ENCODE peak calls at places on chromosomes 6 and 20, in eight cellular contexts. One of them, this sample, is unnamed.

GRCh38 chr6:20778917-20779316 is 244.7 kb downstream of the CDKAL1 start:
- DNase-seq in left lung: no peak
- DNase-seq in NCI-H2171 treated with DMSO at 0.1 percent for 48 hours: no peak
- DNase-seq in AG09309: no peak
- DNase-seq in NCI-H2029 treated with DMSO at 0.1 percent for 48 hours: no peak
- DNase-seq in SHP77: no peak
- DNase-seq in activated T-cell treated with anti-CD3 and anti-CD28 coated beads for 1 hour: no peak
- DNase-seq in WTC11: no peak
- DNase-seq in this sample: no peak

GRCh38 chr6:149211046-149211571 is 106.4 kb upstream of the TAB2 start:
- DNase-seq in NCI-H2171 treated with DMSO at 0.1 percent for 48 hours: no peak
- DNase-seq in AG09309: no peak
- DNase-seq in NCI-H2029 treated with DMSO at 0.1 percent for 48 hours: no peak
- DNase-seq in activated T-cell treated with anti-CD3 and anti-CD28 coated beads for 1 hour: no peak
- DNase-seq in WTC11: no peak
- DNase-seq in left lung: no peak
- DNase-seq in SHP77: no peak
- DNase-seq in this sample: no peak

GRCh38 chr20:46894579-46894958 is at the start of gene EYA2:
- DNase-seq in NCI-H2029 treated with DMSO at 0.1 percent for 48 hours: no peak
- DNase-seq in left lung: no peak
- DNase-seq in WTC11: peak
- DNase-seq in SHP77: peak
- DNase-seq in activated T-cell treated with anti-CD3 and anti-CD28 coated beads for 1 hour: no peak
- DNase-seq in NCI-H2171 treated with DMSO at 0.1 percent for 48 hours: peak
- DNase-seq in AG09309: no peak
- DNase-seq in this sample: no peak

GRCh38 chr20:56268536-56268935 is 20.0 kb downstream of the MC3R start:
- DNase-seq in left lung: no peak
- DNase-seq in activated T-cell treated with anti-CD3 and anti-CD28 coated beads for 1 hour: no peak
- DNase-seq in AG09309: no peak
- DNase-seq in NCI-H2029 treated with DMSO at 0.1 percent for 48 hours: no peak
- DNase-seq in SHP77: no peak
- DNase-seq in WTC11: no peak
- DNase-seq in NCI-H2171 treated with DMSO at 0.1 percent for 48 hours: no peak
- DNase-seq in this sample: no peak

GRCh38 chr6:13517116-13517515 is 29.7 kb upstream of the GFOD1 start:
- DNase-seq in activated T-cell treated with anti-CD3 and anti-CD28 coated beads for 1 hour: no peak
- DNase-seq in AG09309: no peak
- DNase-seq in left lung: no peak
- DNase-seq in NCI-H2171 treated with DMSO at 0.1 percent for 48 hours: no peak
- DNase-seq in NCI-H2029 treated with DMSO at 0.1 percent for 48 hours: no peak
- DNase-seq in SHP77: no peak
- DNase-seq in WTC11: no peak
- DNase-seq in this sample: no peak

GRCh38 chr6:6665505-6665904 is 77.0 kb downstream of the LY86 start:
- DNase-seq in WTC11: no peak
- DNase-seq in left lung: no peak
- DNase-seq in activated T-cell treated with anti-CD3 and anti-CD28 coated beads for 1 hour: no peak
- DNase-seq in NCI-H2171 treated with DMSO at 0.1 percent for 48 hours: peak
- DNase-seq in AG09309: no peak
- DNase-seq in SHP77: no peak
- DNase-seq in NCI-H2029 treated with DMSO at 0.1 percent for 48 hours: no peak
- DNase-seq in this sample: no peak

GRCh38 chr6:25354078-25354940 is 75.1 kb downstream of the CARMIL1 start:
- DNase-seq in AG09309: peak
- DNase-seq in NCI-H2171 treated with DMSO at 0.1 percent for 48 hours: no peak
- DNase-seq in NCI-H2029 treated with DMSO at 0.1 percent for 48 hours: no peak
- DNase-seq in SHP77: no peak
- DNase-seq in WTC11: no peak
- DNase-seq in left lung: no peak
- DNase-seq in activated T-cell treated with anti-CD3 and anti-CD28 coated beads for 1 hour: no peak
- DNase-seq in this sample: no peak

GRCh38 chr6:24257282-24257681 is 100.6 kb downstream of the DCDC2 start:
- DNase-seq in NCI-H2171 treated with DMSO at 0.1 percent for 48 hours: peak
- DNase-seq in WTC11: no peak
- DNase-seq in NCI-H2029 treated with DMSO at 0.1 percent for 48 hours: peak
- DNase-seq in left lung: no peak
- DNase-seq in activated T-cell treated with anti-CD3 and anti-CD28 coated beads for 1 hour: no peak
- DNase-seq in AG09309: no peak
- DNase-seq in SHP77: no peak
- DNase-seq in this sample: no peak

GRCh38 chr6:33124525-33124901 is 48.7 kb downstream of the HLA-DPB1 start:
- DNase-seq in left lung: no peak
- DNase-seq in SHP77: no peak
- DNase-seq in activated T-cell treated with anti-CD3 and anti-CD28 coated beads for 1 hour: no peak
- DNase-seq in AG09309: no peak
- DNase-seq in WTC11: peak
- DNase-seq in NCI-H2171 treated with DMSO at 0.1 percent for 48 hours: peak
- DNase-seq in NCI-H2029 treated with DMSO at 0.1 percent for 48 hours: no peak
- DNase-seq in this sample: no peak

GRCh38 chr6:168706471-168707177 is 265.6 kb downstream of the SMOC2 start:
- DNase-seq in WTC11: no peak
- DNase-seq in NCI-H2171 treated with DMSO at 0.1 percent for 48 hours: no peak
- DNase-seq in left lung: peak
- DNase-seq in AG09309: no peak
- DNase-seq in SHP77: no peak
- DNase-seq in activated T-cell treated with anti-CD3 and anti-CD28 coated beads for 1 hour: no peak
- DNase-seq in NCI-H2029 treated with DMSO at 0.1 percent for 48 hours: no peak
- DNase-seq in this sample: no peak

GRCh38 chr6:87172292-87172691 is 16.9 kb downstream of the ZNF292 start:
- DNase-seq in AG09309: no peak
- DNase-seq in activated T-cell treated with anti-CD3 and anti-CD28 coated beads for 1 hour: no peak
- DNase-seq in NCI-H2171 treated with DMSO at 0.1 percent for 48 hours: no peak
- DNase-seq in left lung: no peak
- DNase-seq in NCI-H2029 treated with DMSO at 0.1 percent for 48 hours: no peak
- DNase-seq in SHP77: no peak
- DNase-seq in WTC11: no peak
- DNase-seq in this sample: no peak

GRCh38 chr6:2693191-2693590 is 57.5 kb downstream of the MYLK4 start:
- DNase-seq in NCI-H2029 treated with DMSO at 0.1 percent for 48 hours: no peak
- DNase-seq in left lung: no peak
- DNase-seq in NCI-H2171 treated with DMSO at 0.1 percent for 48 hours: peak
- DNase-seq in WTC11: no peak
- DNase-seq in activated T-cell treated with anti-CD3 and anti-CD28 coated beads for 1 hour: no peak
- DNase-seq in AG09309: no peak
- DNase-seq in SHP77: no peak
- DNase-seq in this sample: no peak